ENCODE peak calls at places on chromosomes 12 and 14, in nine cellular contexts. X is body of pancreas, L is suprapubic skin, G is breast epithelium, C is heart left ventricle, Z is testis, H is A549, F is uterus, P is gastrocnemius medialis. I is an unnamed sample.

GRCh38 chr12:108756421-108756820 is 25.1 kb upstream of the CORO1C start:
- DNase-seq in C (no peak), L (no peak), Z (no peak), X (no peak), H (no peak), P (no peak), F (no peak), G (no peak), I (no peak)

GRCh38 chr12:95736631-95737030 is 53.9 kb downstream of the NTN4 start:
- DNase-seq in C (peak; percentile 67), G (no peak), F (no peak), P (no peak), X (peak; percentile 47), Z (no peak), L (no peak), H (no peak), I (no peak)

GRCh38 chr14:71248204-71248603 is 340.9 kb downstream of the PCNX1 start:
- DNase-seq in G (no peak), Z (no peak), P (no peak), L (no peak), C (no peak), H (no peak), X (no peak), F (no peak), I (no peak)

GRCh38 chr14:69501362-69501964 is 16.9 kb downstream of the PLEKHD1 start:
- DNase-seq in C (peak; percentile 63), P (peak; percentile 57), X (no peak), H (no peak), F (no peak), Z (peak; percentile 61), L (no peak), G (no peak), I (no peak)

GRCh38 chr14:82403972-82404371 is 870.3 kb upstream of the SEL1L start:
- DNase-seq in X (no peak), F (no peak), G (no peak), C (no peak), L (no peak), H (no peak), P (no peak), Z (no peak), I (no peak)

GRCh38 chr12:66877886-66878285 is 199.0 kb upstream of the GRIP1 start:
- DNase-seq in C (no peak), G (no peak), P (no peak), F (no peak), L (no peak), X (no peak), H (no peak), Z (no peak), I (no peak)

GRCh38 chr14:51242545-51243490 is 2.8 kb downstream of the TMX1 start:
- DNase-seq in G (no peak), C (no peak), X (no peak), H (no peak), P (no peak), L (no peak), Z (no peak), F (no peak), I (no peak)

GRCh38 chr14:90049390-90049789 is 12.4 kb upstream of the KCNK13 start:
- DNase-seq in C (no peak), L (no peak), F (no peak), G (no peak), P (no peak), Z (no peak), H (no peak), X (no peak), I (no peak)

GRCh38 chr14:73462078-73462715 is 3.9 kb upstream of the NUMB start:
- DNase-seq in P (no peak), Z (peak; percentile 62), L (peak; percentile 69), H (peak; percentile 60), F (peak; percentile 26), G (peak; percentile 70), C (peak; percentile 73), X (peak; percentile 96), I (peak; percentile 86)

GRCh38 chr14:55267816-55268215 is 3.4 kb upstream of the FBXO34 start:
- DNase-seq in P (no peak), C (no peak), G (no peak), X (peak; percentile 28), Z (peak; percentile 67), H (no peak), F (no peak), L (no peak), I (no peak)

GRCh38 chr12:94689002-94689645 is 38.8 kb upstream of the TMCC3 start:
- DNase-seq in P (no peak), L (no peak), G (no peak), F (no peak), C (no peak), X (no peak), Z (no peak), H (no peak), I (no peak)

GRCh38 chr12:89663577-89664357 is 44.9 kb downstream of the ATP2B1 start:
- DNase-seq in L (no peak), P (no peak), Z (no peak), G (no peak), F (no peak), C (no peak), H (no peak), X (no peak), I (no peak)

GRCh38 chr12:68831272-68831671 is 23.3 kb downstream of the MDM2 start:
- DNase-seq in L (no peak), Z (no peak), G (no peak), C (no peak), X (no peak), P (no peak), H (no peak), F (no peak), I (no peak)

GRCh38 chr14:96554315-96554910 is 52.2 kb downstream of the PAPOLA start:
- DNase-seq in H (no peak), X (no peak), G (no peak), F (no peak), Z (no peak), C (no peak), P (no peak), L (no peak), I (no peak)

GRCh38 chr12:7503686-7504085 is at the start of gene CD163:
- DNase-seq in C (no peak), F (no peak), G (no peak), P (no peak), H (no peak), L (no peak), X (no peak), Z (no peak), I (no peak)

GRCh38 chr12:97899956-97900355 is 437.4 kb downstream of the RMST start:
- DNase-seq in G (no peak), L (no peak), X (no peak), F (no peak), Z (no peak), H (no peak), C (no peak), P (no peak), I (no peak)

GRCh38 chr12:70178038-70178437 is 65.2 kb upstream of the CNOT2 start:
- DNase-seq in H (no peak), L (no peak), Z (no peak), P (no peak), G (no peak), C (no peak), F (no peak), X (no peak), I (no peak)

GRCh38 chr12:106629797-106630669 is 47.2 kb downstream of the RFX4 start:
- DNase-seq in X (no peak), F (no peak), L (no peak), C (no peak), P (no peak), G (no peak), Z (no peak), H (no peak), I (no peak)

GRCh38 chr12:132444957-132445883 is 44.7 kb upstream of the FBRSL1 start:
- DNase-seq in Z (peak; percentile 45), H (no peak), F (no peak), L (no peak), X (no peak), C (no peak), G (peak; percentile 43), P (no peak), I (no peak)
- H3K4me3 ChIP-seq in Z (peak overlapping the region; percentile 46), H (peak overlapping the region; percentile 74), F (peak overlapping the region; percentile 29), L (peak overlapping the region; percentile 36), X (no peak overlapping the region), C (peak overlapping the region; percentile 18), G (peak overlapping the region; percentile 50), P (peak overlapping the region; percentile 25), I (peak overlapping the region; percentile 25)

GRCh38 chr14:24271134-24271833 is at the start of gene RABGGTA:
- DNase-seq in X (peak; percentile 93), C (peak; percentile 89), L (peak; percentile 88), P (peak; percentile 65), Z (peak; percentile 90), F (peak; percentile 86), G (peak; percentile 83), H (peak; percentile 91), I (peak; percentile 91)
- TF ChIP-seq POLR2A in X (peak; percentile 88), C (no peak), L (peak; percentile 45), P (peak; percentile 48), Z (no peak), F (peak; percentile 69), G (peak; percentile 7), H (peak; percentile 42), I (peak; percentile 31)

DNA sequence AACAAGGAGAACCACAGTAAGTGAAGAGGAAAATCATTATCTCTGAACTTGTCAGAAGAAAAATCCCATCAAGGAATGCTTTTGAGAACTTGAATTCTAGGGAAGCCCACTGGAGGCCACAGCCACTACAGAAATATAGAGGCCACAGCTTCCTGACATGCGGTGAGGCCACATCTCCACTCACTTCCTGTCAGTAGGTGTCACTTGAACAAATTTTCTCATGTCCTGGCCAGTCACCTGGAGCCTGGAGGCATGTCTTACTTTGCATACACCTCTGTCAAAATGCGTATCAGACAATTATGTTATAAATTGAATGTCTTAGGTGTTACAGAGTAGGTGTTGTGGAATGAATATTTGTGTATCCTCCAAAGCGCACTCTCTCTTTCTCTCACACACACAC is 370.3 kb downstream of the DAD1 start:
- DNase-seq in G (no peak), C (no peak), H (no peak), F (no peak), L (no peak), P (no peak), Z (no peak), X (no peak), I (no peak)
- H3K4me3 ChIP-seq in G (no peak overlapping the region), C (no peak overlapping the region), H (no peak overlapping the region), F (no peak overlapping the region), L (no peak overlapping the region), P (no peak overlapping the region), Z (no peak overlapping the region), X (no peak overlapping the region), I (no peak overlapping the region)

DNA sequence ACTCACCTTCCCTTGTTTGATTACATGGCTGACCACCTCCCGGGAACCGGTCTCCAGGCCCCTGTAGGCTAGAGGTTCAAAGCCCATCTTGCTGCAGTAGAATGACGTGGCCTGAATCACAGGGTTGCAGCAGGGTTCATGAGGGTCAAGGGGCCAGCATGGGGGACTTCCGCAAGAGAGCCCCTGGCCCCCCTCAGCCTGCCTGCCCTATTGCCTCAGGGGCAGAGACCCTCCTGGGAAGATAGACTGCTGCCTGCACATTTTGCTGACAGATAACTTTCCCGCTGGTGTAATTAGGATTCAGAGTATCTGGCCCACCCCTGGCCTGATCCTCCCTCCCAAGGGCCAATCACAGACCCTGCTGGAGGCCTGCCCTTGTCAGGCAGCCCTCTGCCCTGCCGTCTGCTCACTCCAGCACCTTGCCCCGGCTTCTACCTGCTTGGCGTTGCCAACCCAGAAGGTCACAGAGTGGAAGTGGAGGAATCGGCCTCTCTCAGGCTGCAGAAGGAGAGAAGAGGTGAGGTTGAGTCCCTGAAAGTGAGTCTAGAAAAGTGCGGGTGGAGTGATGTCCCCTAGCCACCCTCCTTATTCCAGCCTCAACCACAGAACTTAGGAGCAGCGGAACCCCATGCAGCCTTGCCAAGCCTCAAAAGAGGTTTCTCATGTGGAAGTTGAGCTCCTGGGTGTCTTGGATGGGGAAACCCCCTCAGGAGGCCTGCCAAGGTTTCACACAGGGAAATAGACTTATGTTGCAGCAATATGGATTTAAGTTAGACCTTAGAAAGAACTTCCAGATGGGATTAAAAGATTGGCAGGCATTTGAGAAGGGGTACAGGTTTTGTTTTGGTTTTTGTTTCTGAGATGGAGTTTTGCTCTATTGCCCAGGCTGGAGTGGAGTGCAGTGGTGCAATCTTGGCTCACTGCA is 1.1 kb downstream of the HPD start:
- DNase-seq in F (no peak), Z (no peak), P (no peak), X (no peak), H (no peak), L (no peak), C (no peak), G (no peak), I (no peak)
- TF ChIP-seq POLR2A in F (no peak), Z (no peak), P (no peak), X (no peak), H (no peak), L (no peak), C (no peak), G (no peak), I (no peak)

I was measured in sigmoid colon.